ENCODE peak calls at places on chromosome 2, in eight cellular contexts. X, R, N, U, O, Y, H and D are unnamed samples.
A peak's percentile ranks its signal among the peaks of the same experiment; 100 is the strongest.

GRCh38 chr2:9538000-9538507 is 17.6 kb downstream of the ADAM17 start:
- DNase-seq in X (no peak), R (no peak), N (peak; percentile 88), U (peak; percentile 94), O (no peak), Y (peak; percentile 89), H (no peak), D (no peak)

GRCh38 chr2:128390256-128390990 is 71.8 kb upstream of the HS6ST1 start:
- DNase-seq in X (no peak), R (no peak), N (no peak), U (no peak), O (no peak), Y (no peak), H (no peak), D (no peak)

GRCh38 chr2:241773511-241774418 is 2.9 kb upstream of the GAL3ST2 start:
- DNase-seq in X (no peak), R (no peak), N (no peak), U (no peak), O (peak; percentile 4), Y (no peak), H (no peak), D (no peak)

GRCh38 chr2:120876526-120877280 is 141.0 kb downstream of the GLI2 start:
- DNase-seq in X (no peak), R (no peak), N (no peak), U (no peak), O (no peak), Y (no peak), H (no peak), D (no peak)

GRCh38 chr2:101803128-101803527 is 105.6 kb downstream of the MAP4K4 start:
- DNase-seq in X (no peak), R (no peak), N (no peak), U (peak; percentile 65), O (no peak), Y (no peak), H (no peak), D (no peak)

GRCh38 chr2:20449501-20450200 is 2.8 kb downstream of the RHOB start:
- DNase-seq in X (no peak), R (no peak), N (no peak), U (peak; percentile 56), O (no peak), Y (no peak), H (no peak), D (no peak)

GRCh38 chr2:69505710-69506109 is 68.5 kb upstream of the NFU1 start:
- DNase-seq in X (no peak), R (no peak), N (no peak), U (no peak), O (no peak), Y (no peak), H (no peak), D (no peak)

GRCh38 chr2:21317131-21317530 is 193.4 kb downstream of the TDRD15 start:
- DNase-seq in X (peak; percentile 30), R (no peak), N (peak; percentile 7), U (peak; percentile 12), O (peak; percentile 22), Y (no peak), H (peak; percentile 16), D (no peak)

GRCh38 chr2:30339071-30339470 is 107.7 kb downstream of the LBH start:
- DNase-seq in X (no peak), R (peak; percentile 52), N (no peak), U (no peak), O (peak; percentile 45), Y (no peak), H (no peak), D (no peak)

GRCh38 chr2:73175663-73176204 is 26.6 kb upstream of the NOTO start:
- DNase-seq in X (peak; percentile 62), R (no peak), N (peak; percentile 42), U (peak; percentile 45), O (no peak), Y (peak; percentile 5), H (no peak), D (no peak)

GRCh38 chr2:113791697-113792590 is 35.5 kb upstream of the SLC35F5 start:
- DNase-seq in X (no peak), R (peak; percentile 61), N (no peak), U (no peak), O (peak; percentile 20), Y (no peak), H (no peak), D (no peak)

GRCh38 chr2:206212673-206213513 is 53.2 kb downstream of the EEF1B2 start:
- DNase-seq in X (peak; percentile 39), R (no peak), N (no peak), U (peak; percentile 54), O (no peak), Y (peak; percentile 64), H (no peak), D (no peak)

GRCh38 chr2:240191001-240191400 is 50.5 kb upstream of the OTOS start:
- DNase-seq in X (no peak), R (no peak), N (no peak), U (no peak), O (no peak), Y (no peak), H (no peak), D (no peak)

GRCh38 chr2:178377046-178377445 is 73.9 kb downstream of the PRKRA start:
- DNase-seq in X (no peak), R (no peak), N (peak; percentile 30), U (no peak), O (no peak), Y (no peak), H (no peak), D (no peak)

GRCh38 chr2:46806526-46806925 is 109.1 kb downstream of the MCFD2 start:
- DNase-seq in X (no peak), R (no peak), N (no peak), U (peak; percentile 76), O (no peak), Y (no peak), H (no peak), D (no peak)